ENCODE peak calls at places on chromosomes 5 and 9, in six cellular contexts. One of them, this sample, is unnamed.
A peak's percentile ranks its signal among the peaks of the same experiment; 100 is the strongest.

GRCh38 chr5:119313207-119313606 is 42.6 kb upstream of the TNFAIP8 start:
- DNase-seq in psoas muscle: no peak
- DNase-seq in astrocyte of the cerebellum: no peak
- DNase-seq in colonic mucosa: no peak
- DNase-seq in IMR-90: no peak
- DNase-seq in A673: no peak
- DNase-seq in this sample: no peak

GRCh38 chr5:172769324-172769597 is 1.7 kb downstream of the DUSP1 start:
- DNase-seq in psoas muscle: no peak
- DNase-seq in astrocyte of the cerebellum: no peak
- DNase-seq in colonic mucosa: no peak
- DNase-seq in IMR-90: no peak
- DNase-seq in A673: no peak
- DNase-seq in this sample: no peak

GRCh38 chr9:101472891-101473290 is 37.3 kb upstream of the ALDOB start:
- DNase-seq in psoas muscle: no peak
- DNase-seq in astrocyte of the cerebellum: no peak
- DNase-seq in colonic mucosa: no peak
- DNase-seq in IMR-90: no peak
- DNase-seq in A673: no peak
- DNase-seq in this sample: no peak

GRCh38 chr9:134040831-134041648 is 15.8 kb downstream of the BRD3OS start:
- DNase-seq in psoas muscle: no peak
- DNase-seq in astrocyte of the cerebellum: no peak
- DNase-seq in colonic mucosa: no peak
- DNase-seq in IMR-90: no peak
- DNase-seq in A673: no peak
- DNase-seq in this sample: no peak

GRCh38 chr9:12415361-12415760 is 277.8 kb upstream of the TYRP1 start:
- DNase-seq in psoas muscle: no peak
- DNase-seq in astrocyte of the cerebellum: no peak
- DNase-seq in colonic mucosa: no peak
- DNase-seq in IMR-90: no peak
- DNase-seq in A673: no peak
- DNase-seq in this sample: peak; percentile 36

GRCh38 chr5:22250528-22250927 is 602.6 kb downstream of the CDH12 start:
- DNase-seq in psoas muscle: no peak
- DNase-seq in astrocyte of the cerebellum: no peak
- DNase-seq in colonic mucosa: no peak
- DNase-seq in IMR-90: no peak
- DNase-seq in A673: no peak
- DNase-seq in this sample: no peak

GRCh38 chr5:12023614-12024241 is 119.5 kb upstream of the CTNND2 start:
- DNase-seq in psoas muscle: no peak
- DNase-seq in astrocyte of the cerebellum: peak; percentile 38
- DNase-seq in colonic mucosa: no peak
- DNase-seq in IMR-90: peak; percentile 27
- DNase-seq in A673: peak; percentile 44
- DNase-seq in this sample: peak; percentile 55

GRCh38 chr5:171388816-171389168 is 1.1 kb downstream of the NPM1 start:
- DNase-seq in psoas muscle: no peak
- DNase-seq in astrocyte of the cerebellum: no peak
- DNase-seq in colonic mucosa: no peak
- DNase-seq in IMR-90: no peak
- DNase-seq in A673: peak; percentile 61
- DNase-seq in this sample: no peak

GRCh38 chr5:3584724-3585531 is 10.7 kb upstream of the IRX1 start:
- DNase-seq in psoas muscle: no peak
- DNase-seq in astrocyte of the cerebellum: no peak
- DNase-seq in colonic mucosa: no peak
- DNase-seq in IMR-90: no peak
- DNase-seq in A673: no peak
- DNase-seq in this sample: no peak

GRCh38 chr9:35690447-35691324 is 961 bp upstream of the TPM2 start:
- DNase-seq in psoas muscle: peak; percentile 86
- DNase-seq in astrocyte of the cerebellum: no peak
- DNase-seq in colonic mucosa: peak; percentile 73
- DNase-seq in IMR-90: peak; percentile 75
- DNase-seq in A673: peak; percentile 71
- DNase-seq in this sample: no peak

GRCh38 chr9:133305731-133306130 is 30.3 kb downstream of the SURF6 start:
- DNase-seq in psoas muscle: no peak
- DNase-seq in astrocyte of the cerebellum: no peak
- DNase-seq in colonic mucosa: no peak
- DNase-seq in IMR-90: no peak
- DNase-seq in A673: no peak
- DNase-seq in this sample: no peak

GRCh38 chr9:115126406-115126805 is 8.4 kb upstream of the TNC start:
- DNase-seq in psoas muscle: no peak
- DNase-seq in astrocyte of the cerebellum: no peak
- DNase-seq in colonic mucosa: no peak
- DNase-seq in IMR-90: no peak
- DNase-seq in A673: no peak
- DNase-seq in this sample: no peak

GRCh38 chr5:40755093-40755406 is 711 bp downstream of the TTC33 start:
- DNase-seq in psoas muscle: peak; percentile 55
- DNase-seq in astrocyte of the cerebellum: peak; percentile 69
- DNase-seq in colonic mucosa: peak; percentile 80
- DNase-seq in IMR-90: peak; percentile 81
- DNase-seq in A673: peak; percentile 89
- DNase-seq in this sample: peak; percentile 81

GRCh38 chr5:138874241-138874640 is 894 bp downstream of the LRRTM2 start:
- DNase-seq in psoas muscle: no peak
- DNase-seq in astrocyte of the cerebellum: no peak
- DNase-seq in colonic mucosa: no peak
- DNase-seq in IMR-90: peak; percentile 27
- DNase-seq in A673: no peak
- DNase-seq in this sample: no peak

GRCh38 chr5:38533286-38534121 is 22.9 kb downstream of the LIFR start:
- DNase-seq in psoas muscle: no peak
- DNase-seq in astrocyte of the cerebellum: no peak
- DNase-seq in colonic mucosa: no peak
- DNase-seq in IMR-90: no peak
- DNase-seq in A673: no peak
- DNase-seq in this sample: no peak

GRCh38 chr9:93621922-93622321 is 45.5 kb downstream of the PHF2 start:
- DNase-seq in psoas muscle: no peak
- DNase-seq in astrocyte of the cerebellum: no peak
- DNase-seq in colonic mucosa: no peak
- DNase-seq in IMR-90: no peak
- DNase-seq in A673: no peak
- DNase-seq in this sample: no peak

GRCh38 chr9:9389904-9390303 is 1222.9 kb downstream of the PTPRD start:
- DNase-seq in psoas muscle: no peak
- DNase-seq in astrocyte of the cerebellum: no peak
- DNase-seq in colonic mucosa: no peak
- DNase-seq in IMR-90: no peak
- DNase-seq in A673: no peak
- DNase-seq in this sample: no peak

GRCh38 chr9:1050125-1050895 is at the start of gene DMRT2:
- DNase-seq in psoas muscle: peak; percentile 95
- DNase-seq in astrocyte of the cerebellum: peak; percentile 1
- DNase-seq in colonic mucosa: peak; percentile 96
- DNase-seq in IMR-90: peak; percentile 43
- DNase-seq in A673: peak; percentile 63
- DNase-seq in this sample: peak; percentile 91

GRCh38 chr9:125659201-125659840 is 47.7 kb downstream of the MAPKAP1 start:
- DNase-seq in psoas muscle: no peak
- DNase-seq in astrocyte of the cerebellum: no peak
- DNase-seq in colonic mucosa: no peak
- DNase-seq in IMR-90: peak; percentile 38
- DNase-seq in A673: no peak
- DNase-seq in this sample: no peak

GRCh38 chr5:147336871-147337270 is 102.0 kb downstream of the STK32A start:
- DNase-seq in psoas muscle: no peak
- DNase-seq in astrocyte of the cerebellum: no peak
- DNase-seq in colonic mucosa: no peak
- DNase-seq in IMR-90: no peak
- DNase-seq in A673: peak; percentile 3
- DNase-seq in this sample: no peak

DNA sequence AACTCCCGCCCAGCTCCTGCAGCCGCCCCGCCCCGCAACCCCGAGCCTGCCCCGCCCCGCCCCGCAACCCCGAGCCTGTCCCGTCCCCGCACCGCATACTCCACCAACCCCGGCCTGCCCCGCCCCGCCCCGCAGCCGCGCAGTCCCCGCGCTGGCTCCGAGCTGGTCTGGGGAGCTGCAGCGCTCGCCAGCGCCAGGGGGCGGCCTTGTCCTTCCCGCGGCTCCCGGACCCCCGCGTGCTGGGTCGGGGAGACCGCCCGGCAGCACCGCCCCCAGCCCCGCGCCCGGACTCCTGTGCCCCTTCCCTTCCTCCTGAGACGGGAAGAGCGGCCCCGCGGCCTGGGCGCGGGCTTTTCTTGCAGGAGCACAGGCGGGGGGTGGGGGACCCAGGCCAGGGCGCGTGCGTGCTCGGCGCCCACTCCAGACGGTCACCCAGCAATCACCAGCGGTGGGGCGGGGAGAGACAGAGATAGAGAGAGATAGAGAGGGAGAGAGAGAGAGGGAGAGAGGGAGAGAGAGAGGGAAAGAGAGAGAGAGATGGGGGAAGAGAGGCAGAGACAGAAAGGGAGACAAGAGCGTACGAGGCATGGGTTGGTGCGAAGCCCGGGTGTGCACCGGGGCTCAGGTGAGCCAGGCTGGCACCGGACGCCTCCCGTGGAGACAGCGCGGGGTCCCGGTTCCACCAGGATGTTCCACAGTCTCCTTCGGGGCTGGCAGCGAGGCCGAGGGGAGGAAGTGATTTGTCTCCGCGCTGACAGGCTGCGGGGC is 14.7 kb upstream of the TMEM250 start:
- DNase-seq in psoas muscle: no peak
- DNase-seq in astrocyte of the cerebellum: no peak
- DNase-seq in colonic mucosa: no peak
- DNase-seq in IMR-90: no peak
- DNase-seq in A673: peak; percentile 72
- DNase-seq in this sample: no peak
- H3K4me3 ChIP-seq in psoas muscle: peak overlapping the region; percentile 51
- H3K4me3 ChIP-seq in astrocyte of the cerebellum: peak overlapping the region; percentile 12
- H3K4me3 ChIP-seq in colonic mucosa: peak overlapping the region; percentile 9
- H3K4me3 ChIP-seq in IMR-90: peak overlapping the region; percentile 30
- H3K4me3 ChIP-seq in A673: peak overlapping the region; percentile 57
- H3K4me3 ChIP-seq in this sample: no peak overlapping the region

GRCh38 chr5:163440954-163441353 is 3.6 kb downstream of the CCNG1 start:
- DNase-seq in psoas muscle: no peak
- DNase-seq in astrocyte of the cerebellum: no peak
- DNase-seq in colonic mucosa: no peak
- DNase-seq in IMR-90: no peak
- DNase-seq in A673: no peak
- DNase-seq in this sample: no peak
- H3K4me3 ChIP-seq in psoas muscle: peak overlapping the region; percentile 56
- H3K4me3 ChIP-seq in astrocyte of the cerebellum: no peak overlapping the region
- H3K4me3 ChIP-seq in colonic mucosa: no peak overlapping the region
- H3K4me3 ChIP-seq in IMR-90: no peak overlapping the region
- H3K4me3 ChIP-seq in A673: no peak overlapping the region
- H3K4me3 ChIP-seq in this sample: no peak overlapping the region

GRCh38 chr5:124738751-124739559 is 7.5 kb downstream of the ZNF608 start:
- DNase-seq in psoas muscle: no peak
- DNase-seq in astrocyte of the cerebellum: no peak
- DNase-seq in colonic mucosa: no peak
- DNase-seq in IMR-90: no peak
- DNase-seq in A673: peak; percentile 71
- DNase-seq in this sample: no peak

GRCh38 chr5:124741711-124742496 is 4.5 kb downstream of the ZNF608 start:
- DNase-seq in psoas muscle: no peak
- DNase-seq in astrocyte of the cerebellum: peak; percentile 93
- DNase-seq in colonic mucosa: peak; percentile 65
- DNase-seq in IMR-90: peak; percentile 83
- DNase-seq in A673: peak; percentile 37
- DNase-seq in this sample: peak; percentile 84

GRCh38 chr5:124737651-124738050 is 8.8 kb downstream of the ZNF608 start:
- DNase-seq in psoas muscle: no peak
- DNase-seq in astrocyte of the cerebellum: no peak
- DNase-seq in colonic mucosa: no peak
- DNase-seq in IMR-90: no peak
- DNase-seq in A673: no peak
- DNase-seq in this sample: no peak

GRCh38 chr5:124740991-124741583 is 5.4 kb downstream of the ZNF608 start:
- DNase-seq in psoas muscle: no peak
- DNase-seq in astrocyte of the cerebellum: peak; percentile 68
- DNase-seq in colonic mucosa: no peak
- DNase-seq in IMR-90: no peak
- DNase-seq in A673: no peak
- DNase-seq in this sample: peak; percentile 85

GRCh38 chr5:124740055-124740454 is 6.4 kb downstream of the ZNF608 start:
- DNase-seq in psoas muscle: no peak
- DNase-seq in astrocyte of the cerebellum: no peak
- DNase-seq in colonic mucosa: no peak
- DNase-seq in IMR-90: no peak
- DNase-seq in A673: no peak
- DNase-seq in this sample: no peak
- H3K4me3 ChIP-seq in psoas muscle: peak overlapping the region; percentile 47
- H3K4me3 ChIP-seq in astrocyte of the cerebellum: no peak overlapping the region
- H3K4me3 ChIP-seq in colonic mucosa: no peak overlapping the region
- H3K4me3 ChIP-seq in IMR-90: no peak overlapping the region
- H3K4me3 ChIP-seq in A673: no peak overlapping the region
- H3K4me3 ChIP-seq in this sample: no peak overlapping the region

DNA sequence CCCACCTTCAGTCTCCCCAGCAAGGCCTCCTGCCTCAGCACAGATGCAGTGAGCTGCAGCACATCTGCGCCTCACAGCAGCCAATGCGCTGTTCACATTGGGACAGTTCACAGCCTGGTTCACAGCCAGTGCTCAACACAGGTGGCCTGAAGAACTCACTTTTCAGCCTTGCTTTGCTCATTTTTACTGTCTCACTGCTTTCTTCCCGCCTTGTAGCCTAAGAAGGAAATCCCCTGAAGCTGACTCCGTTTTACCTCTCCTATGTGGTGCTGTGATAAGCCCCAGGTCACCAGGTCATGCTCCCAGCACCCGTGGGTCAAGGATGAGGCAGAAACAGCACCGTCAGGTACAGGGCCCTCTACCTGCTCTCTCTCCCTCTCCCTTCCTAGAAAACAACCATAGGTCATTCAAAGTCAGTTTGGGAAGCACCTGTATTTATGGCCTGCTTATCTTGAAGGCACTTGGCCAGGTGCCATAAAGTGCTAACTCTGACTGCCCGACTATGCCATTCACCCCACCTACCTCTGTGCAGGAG is 1.1 kb downstream of the GCNT4 start:
- DNase-seq in psoas muscle: no peak
- DNase-seq in astrocyte of the cerebellum: no peak
- DNase-seq in colonic mucosa: peak; percentile 78
- DNase-seq in IMR-90: no peak
- DNase-seq in A673: no peak
- DNase-seq in this sample: no peak
- H3K4me3 ChIP-seq in psoas muscle: peak overlapping the region; percentile 90
- H3K4me3 ChIP-seq in astrocyte of the cerebellum: peak overlapping the region; percentile 6
- H3K4me3 ChIP-seq in colonic mucosa: peak overlapping the region; percentile 11
- H3K4me3 ChIP-seq in IMR-90: peak overlapping the region; percentile 82
- H3K4me3 ChIP-seq in A673: peak overlapping the region; percentile 72
- H3K4me3 ChIP-seq in this sample: no peak overlapping the region